ENCODE peak calls at places on chromosomes 13 and 19, in five cellular contexts. One of them, this sample, is unnamed.

GRCh38 chr13:39036212-39036611 is 1.7 kb downstream of the PROSER1 start:
- DNase-seq in aorta: no peak
- DNase-seq in mesendoderm: peak; percentile 48
- DNase-seq in effector memory CD4-positive, alpha-beta T cell: no peak
- DNase-seq in pancreas: no peak
- DNase-seq in this sample: peak; percentile 45

GRCh38 chr19:17281391-17282304 is at the start of gene ANKLE1:
- DNase-seq in aorta: no peak
- DNase-seq in mesendoderm: no peak
- DNase-seq in effector memory CD4-positive, alpha-beta T cell: no peak
- DNase-seq in pancreas: no peak
- DNase-seq in this sample: no peak

GRCh38 chr13:21060063-21060826 is 1.1 kb downstream of the LATS2 start:
- DNase-seq in aorta: peak; percentile 63
- DNase-seq in mesendoderm: peak; percentile 77
- DNase-seq in effector memory CD4-positive, alpha-beta T cell: no peak
- DNase-seq in pancreas: peak; percentile 21
- DNase-seq in this sample: peak; percentile 3

GRCh38 chr13:81907973-81908372 is 1567.0 kb upstream of the SPRY2 start:
- DNase-seq in aorta: no peak
- DNase-seq in mesendoderm: no peak
- DNase-seq in effector memory CD4-positive, alpha-beta T cell: no peak
- DNase-seq in pancreas: peak; percentile 15
- DNase-seq in this sample: no peak

GRCh38 chr19:1000095-1000494 is at the start of gene GRIN3B:
- DNase-seq in aorta: no peak
- DNase-seq in mesendoderm: peak; percentile 69
- DNase-seq in effector memory CD4-positive, alpha-beta T cell: peak; percentile 47
- DNase-seq in pancreas: peak; percentile 48
- DNase-seq in this sample: peak; percentile 36

GRCh38 chr19:50975766-50976165 is 6.4 kb upstream of the KLK6 start:
- DNase-seq in aorta: no peak
- DNase-seq in mesendoderm: peak; percentile 81
- DNase-seq in effector memory CD4-positive, alpha-beta T cell: no peak
- DNase-seq in pancreas: no peak
- DNase-seq in this sample: no peak

GRCh38 chr19:30326076-30326710 is 46.0 kb upstream of the ZNF536 start:
- DNase-seq in aorta: no peak
- DNase-seq in mesendoderm: no peak
- DNase-seq in effector memory CD4-positive, alpha-beta T cell: no peak
- DNase-seq in pancreas: no peak
- DNase-seq in this sample: no peak

GRCh38 chr19:4305659-4306058 is 1.3 kb downstream of the FSD1 start:
- DNase-seq in aorta: no peak
- DNase-seq in mesendoderm: no peak
- DNase-seq in effector memory CD4-positive, alpha-beta T cell: no peak
- DNase-seq in pancreas: no peak
- DNase-seq in this sample: no peak

GRCh38 chr13:44272692-44273091 is 100.9 kb upstream of the SERP2 start:
- DNase-seq in aorta: no peak
- DNase-seq in mesendoderm: no peak
- DNase-seq in effector memory CD4-positive, alpha-beta T cell: no peak
- DNase-seq in pancreas: no peak
- DNase-seq in this sample: no peak

GRCh38 chr19:28697308-28697707 is 515.6 kb downstream of the UQCRFS1 start:
- DNase-seq in aorta: no peak
- DNase-seq in mesendoderm: no peak
- DNase-seq in effector memory CD4-positive, alpha-beta T cell: no peak
- DNase-seq in pancreas: no peak
- DNase-seq in this sample: no peak

GRCh38 chr19:4506449-4507149 is 11.7 kb downstream of the PLIN4 start:
- DNase-seq in aorta: no peak
- DNase-seq in mesendoderm: no peak
- DNase-seq in effector memory CD4-positive, alpha-beta T cell: no peak
- DNase-seq in pancreas: no peak
- DNase-seq in this sample: no peak

GRCh38 chr19:1850809-1851544 is 2.7 kb upstream of the REXO1 start:
- DNase-seq in aorta: no peak
- DNase-seq in mesendoderm: peak; percentile 44
- DNase-seq in effector memory CD4-positive, alpha-beta T cell: no peak
- DNase-seq in pancreas: no peak
- DNase-seq in this sample: peak; percentile 20

GRCh38 chr19:1624458-1624857 is 19.2 kb upstream of the UQCR11 start:
- DNase-seq in aorta: peak; percentile 76
- DNase-seq in mesendoderm: peak; percentile 84
- DNase-seq in effector memory CD4-positive, alpha-beta T cell: peak; percentile 32
- DNase-seq in pancreas: no peak
- DNase-seq in this sample: peak; percentile 18

GRCh38 chr13:29059837-29060236 is 239.7 kb downstream of the MTUS2 start:
- DNase-seq in aorta: no peak
- DNase-seq in mesendoderm: no peak
- DNase-seq in effector memory CD4-positive, alpha-beta T cell: no peak
- DNase-seq in pancreas: no peak
- DNase-seq in this sample: peak; percentile 31

GRCh38 chr13:67221630-67222226 is 8.4 kb downstream of the PCDH9 start:
- DNase-seq in aorta: no peak
- DNase-seq in mesendoderm: no peak
- DNase-seq in effector memory CD4-positive, alpha-beta T cell: no peak
- DNase-seq in pancreas: no peak
- DNase-seq in this sample: no peak

GRCh38 chr13:82370306-82370705 is 1512.0 kb downstream of the SLITRK1 start:
- DNase-seq in aorta: no peak
- DNase-seq in mesendoderm: peak; percentile 31
- DNase-seq in effector memory CD4-positive, alpha-beta T cell: no peak
- DNase-seq in pancreas: no peak
- DNase-seq in this sample: no peak

GRCh38 chr19:47351545-47351944 is 2.4 kb downstream of the DHX34 start:
- DNase-seq in aorta: no peak
- DNase-seq in mesendoderm: peak; percentile 69
- DNase-seq in effector memory CD4-positive, alpha-beta T cell: no peak
- DNase-seq in pancreas: no peak
- DNase-seq in this sample: peak; percentile 10

GRCh38 chr19:4295972-4296771 is 6.0 kb downstream of the TMIGD2 start:
- DNase-seq in aorta: no peak
- DNase-seq in mesendoderm: no peak
- DNase-seq in effector memory CD4-positive, alpha-beta T cell: no peak
- DNase-seq in pancreas: no peak
- DNase-seq in this sample: peak; percentile 21

GRCh38 chr19:58399903-58400637 is 4.6 kb downstream of the RNF225 start:
- DNase-seq in aorta: peak; percentile 50
- DNase-seq in mesendoderm: no peak
- DNase-seq in effector memory CD4-positive, alpha-beta T cell: no peak
- DNase-seq in pancreas: no peak
- DNase-seq in this sample: no peak

GRCh38 chr19:50198431-50199253 is 4.8 kb upstream of the MYH14 start:
- DNase-seq in aorta: no peak
- DNase-seq in mesendoderm: no peak
- DNase-seq in effector memory CD4-positive, alpha-beta T cell: no peak
- DNase-seq in pancreas: no peak
- DNase-seq in this sample: no peak

GRCh38 chr13:19863323-19864017 is at the start of gene ZMYM5:
- DNase-seq in aorta: peak; percentile 100
- DNase-seq in mesendoderm: peak; percentile 99
- DNase-seq in effector memory CD4-positive, alpha-beta T cell: peak; percentile 92
- DNase-seq in pancreas: peak; percentile 99
- DNase-seq in this sample: peak; percentile 99

GRCh38 chr13:114203536-114203935 is 24.5 kb downstream of the CFAP97D2 start:
- DNase-seq in aorta: no peak
- DNase-seq in mesendoderm: no peak
- DNase-seq in effector memory CD4-positive, alpha-beta T cell: peak; percentile 11
- DNase-seq in pancreas: no peak
- DNase-seq in this sample: no peak

GRCh38 chr19:12786149-12786870 is 5.0 kb upstream of the JUNB start:
- DNase-seq in aorta: peak; percentile 90
- DNase-seq in mesendoderm: no peak
- DNase-seq in effector memory CD4-positive, alpha-beta T cell: no peak
- DNase-seq in pancreas: peak; percentile 77
- DNase-seq in this sample: peak; percentile 62

GRCh38 chr19:58409010-58409790 is 751 bp downstream of the ZNF584 start:
- DNase-seq in aorta: peak; percentile 56
- DNase-seq in mesendoderm: no peak
- DNase-seq in effector memory CD4-positive, alpha-beta T cell: no peak
- DNase-seq in pancreas: no peak
- DNase-seq in this sample: no peak

GRCh38 chr19:10898633-10899032 is 27.3 kb downstream of the CARM1 start:
- DNase-seq in aorta: no peak
- DNase-seq in mesendoderm: no peak
- DNase-seq in effector memory CD4-positive, alpha-beta T cell: no peak
- DNase-seq in pancreas: no peak
- DNase-seq in this sample: peak; percentile 26

GRCh38 chr13:112634102-112634501 is 46.1 kb upstream of the TUBGCP3 start:
- DNase-seq in aorta: no peak
- DNase-seq in mesendoderm: no peak
- DNase-seq in effector memory CD4-positive, alpha-beta T cell: no peak
- DNase-seq in pancreas: no peak
- DNase-seq in this sample: no peak

GRCh38 chr19:17779281-17779930 is 15.5 kb upstream of the B3GNT3 start:
- DNase-seq in aorta: peak; percentile 80
- DNase-seq in mesendoderm: peak; percentile 95
- DNase-seq in effector memory CD4-positive, alpha-beta T cell: no peak
- DNase-seq in pancreas: no peak
- DNase-seq in this sample: peak; percentile 51

GRCh38 chr19:47135156-47135555 is 4.5 kb downstream of the SAE1 start:
- DNase-seq in aorta: no peak
- DNase-seq in mesendoderm: no peak
- DNase-seq in effector memory CD4-positive, alpha-beta T cell: no peak
- DNase-seq in pancreas: no peak
- DNase-seq in this sample: no peak

GRCh38 chr13:94705081-94705751 is 7.1 kb downstream of the SOX21 start:
- DNase-seq in aorta: no peak
- DNase-seq in mesendoderm: no peak
- DNase-seq in effector memory CD4-positive, alpha-beta T cell: no peak
- DNase-seq in pancreas: no peak
- DNase-seq in this sample: no peak

DNA sequence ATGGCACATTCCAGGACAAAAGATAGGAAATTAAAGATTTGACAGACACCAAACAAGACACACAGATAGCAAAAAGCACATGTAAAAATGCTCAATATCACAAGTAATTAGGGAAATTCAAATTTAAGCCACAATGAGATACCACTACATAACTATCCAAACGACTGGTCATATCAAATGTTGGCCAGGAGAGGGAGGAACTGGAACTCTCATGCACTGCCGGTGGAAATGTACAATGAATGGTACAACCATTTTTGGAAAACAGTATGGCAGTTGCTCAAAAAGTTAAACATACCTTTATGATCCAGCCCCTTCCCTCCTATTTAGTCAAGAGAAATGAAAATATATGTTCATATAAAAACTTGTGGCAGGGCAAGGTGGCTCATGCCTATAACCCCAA is 36.8 kb upstream of the CYP2S1 start:
- DNase-seq in aorta: no peak
- DNase-seq in mesendoderm: no peak
- DNase-seq in effector memory CD4-positive, alpha-beta T cell: no peak
- DNase-seq in pancreas: no peak
- DNase-seq in this sample: no peak
- H3K4me1 ChIP-seq in aorta: no peaks in the 10 kb centered on the region
- H3K4me1 ChIP-seq in mesendoderm: peaks cover 3% of the 10 kb centered on the region
- H3K4me1 ChIP-seq in effector memory CD4-positive, alpha-beta T cell: no peaks in the 10 kb centered on the region
- H3K4me1 ChIP-seq in pancreas: no peaks in the 10 kb centered on the region
- H3K4me1 ChIP-seq in this sample: no peaks in the 10 kb centered on the region

GRCh38 chr19:3204646-3205275 is 19.0 kb downstream of the NCLN start:
- DNase-seq in aorta: no peak
- DNase-seq in mesendoderm: no peak
- DNase-seq in effector memory CD4-positive, alpha-beta T cell: no peak
- DNase-seq in pancreas: no peak
- DNase-seq in this sample: no peak

GRCh38 chr19:3206216-3206953 is 18.1 kb upstream of the CELF5 start:
- DNase-seq in aorta: no peak
- DNase-seq in mesendoderm: no peak
- DNase-seq in effector memory CD4-positive, alpha-beta T cell: no peak
- DNase-seq in pancreas: no peak
- DNase-seq in this sample: no peak

GRCh38 chr19:3208317-3209207 is 15.9 kb upstream of the CELF5 start:
- DNase-seq in aorta: no peak
- DNase-seq in mesendoderm: no peak
- DNase-seq in effector memory CD4-positive, alpha-beta T cell: no peak
- DNase-seq in pancreas: no peak
- DNase-seq in this sample: no peak

GRCh38 chr19:3210347-3211017 is 14.0 kb upstream of the CELF5 start:
- DNase-seq in aorta: no peak
- DNase-seq in mesendoderm: peak; percentile 54
- DNase-seq in effector memory CD4-positive, alpha-beta T cell: peak; percentile 51
- DNase-seq in pancreas: no peak
- DNase-seq in this sample: peak; percentile 66

GRCh38 chr19:3207466-3208242 is 16.8 kb upstream of the CELF5 start:
- DNase-seq in aorta: no peak
- DNase-seq in mesendoderm: peak; percentile 47
- DNase-seq in effector memory CD4-positive, alpha-beta T cell: no peak
- DNase-seq in pancreas: no peak
- DNase-seq in this sample: no peak
- H3K36me3 ChIP-seq in aorta: no peaks in the 10 kb centered on the region
- H3K36me3 ChIP-seq in mesendoderm: peaks cover 5% of the 10 kb centered on the region
- H3K36me3 ChIP-seq in effector memory CD4-positive, alpha-beta T cell: peaks cover 33% of the 10 kb centered on the region
- H3K36me3 ChIP-seq in pancreas: peaks cover 25% of the 10 kb centered on the region
- H3K36me3 ChIP-seq in this sample: peaks cover 13% of the 10 kb centered on the region

GRCh38 chr19:5564930-5565329 is 2.8 kb downstream of the TINCR start:
- DNase-seq in aorta: no peak
- DNase-seq in mesendoderm: no peak
- DNase-seq in effector memory CD4-positive, alpha-beta T cell: no peak
- DNase-seq in pancreas: no peak
- DNase-seq in this sample: no peak
- H3K27me3 ChIP-seq in aorta: no peaks in the 10 kb centered on the region
- H3K27me3 ChIP-seq in mesendoderm: peaks cover 8% of the 10 kb centered on the region
- H3K27me3 ChIP-seq in effector memory CD4-positive, alpha-beta T cell: peaks cover 13% of the 10 kb centered on the region
- H3K27me3 ChIP-seq in pancreas: no peaks in the 10 kb centered on the region
- H3K27me3 ChIP-seq in this sample: peaks cover 30% of the 10 kb centered on the region

GRCh38 chr13:97238432-97238831 is 16.3 kb downstream of the MBNL2 start:
- DNase-seq in aorta: no peak
- DNase-seq in mesendoderm: no peak
- DNase-seq in effector memory CD4-positive, alpha-beta T cell: no peak
- DNase-seq in pancreas: no peak
- DNase-seq in this sample: no peak
- H3K4me1 ChIP-seq in aorta: peaks cover 10% of the 10 kb centered on the region
- H3K4me1 ChIP-seq in mesendoderm: no peaks in the 10 kb centered on the region
- H3K4me1 ChIP-seq in effector memory CD4-positive, alpha-beta T cell: no peaks in the 10 kb centered on the region
- H3K4me1 ChIP-seq in pancreas: peaks cover 73% of the 10 kb centered on the region
- H3K4me1 ChIP-seq in this sample: peaks cover 43% of the 10 kb centered on the region

DNA sequence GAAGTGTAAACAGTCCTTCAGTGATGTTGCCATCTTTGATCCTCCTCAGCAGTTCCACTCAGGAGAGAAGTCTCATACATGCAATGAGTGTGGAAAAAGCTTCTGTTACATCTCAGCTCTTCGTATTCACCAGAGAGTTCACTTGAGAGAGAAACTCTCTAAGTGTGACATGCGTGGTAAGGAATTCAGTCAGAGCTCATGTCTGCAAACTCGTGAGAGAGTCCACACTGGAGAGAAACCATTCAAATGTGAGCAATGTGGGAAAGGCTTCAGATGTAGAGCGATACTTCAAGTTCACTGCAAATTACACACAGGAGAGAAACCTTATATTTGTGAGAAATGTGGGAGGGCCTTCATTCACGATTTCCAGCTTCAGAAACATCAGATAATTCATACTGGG is 7.7 kb downstream of the ZNF230 start:
- DNase-seq in aorta: no peak
- DNase-seq in mesendoderm: no peak
- DNase-seq in effector memory CD4-positive, alpha-beta T cell: no peak
- DNase-seq in pancreas: no peak
- DNase-seq in this sample: no peak
- H3K36me3 ChIP-seq in aorta: peaks cover 26% of the 10 kb centered on the region
- H3K36me3 ChIP-seq in mesendoderm: peaks cover 8% of the 10 kb centered on the region
- H3K36me3 ChIP-seq in effector memory CD4-positive, alpha-beta T cell: peaks cover 62% of the 10 kb centered on the region
- H3K36me3 ChIP-seq in pancreas: peaks cover 47% of the 10 kb centered on the region
- H3K36me3 ChIP-seq in this sample: peaks cover 30% of the 10 kb centered on the region

GRCh38 chr19:53909471-53910169 is 542 bp downstream of the CACNG7 start:
- DNase-seq in aorta: no peak
- DNase-seq in mesendoderm: peak; percentile 43
- DNase-seq in effector memory CD4-positive, alpha-beta T cell: no peak
- DNase-seq in pancreas: no peak
- DNase-seq in this sample: no peak
- H3K27me3 ChIP-seq in aorta: no peaks in the 10 kb centered on the region
- H3K27me3 ChIP-seq in mesendoderm: peaks cover 5% of the 10 kb centered on the region
- H3K27me3 ChIP-seq in effector memory CD4-positive, alpha-beta T cell: peaks cover 50% of the 10 kb centered on the region
- H3K27me3 ChIP-seq in pancreas: peaks cover 3% of the 10 kb centered on the region
- H3K27me3 ChIP-seq in this sample: peaks cover 38% of the 10 kb centered on the region